ENCODE peak calls at places on chromosomes 16 and 17, in six cellular contexts. One of them, this sample, is unnamed. For H3K79me2, the result is how much of the 10 kb centered on the place peaks cover.

GRCh38 chr16:65961491-65962143 is 404.9 kb upstream of the CDH5 start:
- DNase-seq in fibroblast of lung: no peak
- DNase-seq in HCT116: no peak
- DNase-seq in mesendoderm: no peak
- DNase-seq in mammary epithelial cell: no peak
- DNase-seq in neural progenitor cell: no peak
- DNase-seq in this sample: no peak

GRCh38 chr16:79982356-79982755 is 381.8 kb upstream of the MAF start:
- DNase-seq in fibroblast of lung: no peak
- DNase-seq in HCT116: no peak
- DNase-seq in mesendoderm: no peak
- DNase-seq in mammary epithelial cell: no peak
- DNase-seq in neural progenitor cell: no peak
- DNase-seq in this sample: no peak

GRCh38 chr16:50326835-50327465 is 41.8 kb downstream of the BRD7 start:
- DNase-seq in fibroblast of lung: peak
- DNase-seq in HCT116: peak
- DNase-seq in mesendoderm: peak
- DNase-seq in mammary epithelial cell: peak
- DNase-seq in neural progenitor cell: peak
- DNase-seq in this sample: no peak

GRCh38 chr17:58402679-58403078 is 14.7 kb downstream of the RNF43 start:
- DNase-seq in fibroblast of lung: no peak
- DNase-seq in HCT116: peak
- DNase-seq in mesendoderm: peak
- DNase-seq in mammary epithelial cell: peak
- DNase-seq in neural progenitor cell: peak
- DNase-seq in this sample: peak

GRCh38 chr17:56290486-56291118 is 137.3 kb downstream of the ANKFN1 start:
- DNase-seq in fibroblast of lung: peak
- DNase-seq in HCT116: no peak
- DNase-seq in mesendoderm: no peak
- DNase-seq in mammary epithelial cell: no peak
- DNase-seq in neural progenitor cell: no peak
- DNase-seq in this sample: no peak

GRCh38 chr17:72076678-72077030 is 44.2 kb upstream of the SOX9 start:
- DNase-seq in fibroblast of lung: no peak
- DNase-seq in HCT116: no peak
- DNase-seq in mesendoderm: no peak
- DNase-seq in mammary epithelial cell: no peak
- DNase-seq in neural progenitor cell: no peak
- DNase-seq in this sample: no peak

GRCh38 chr16:77761204-77761603 is 27.2 kb upstream of the VAT1L start:
- DNase-seq in fibroblast of lung: no peak
- DNase-seq in HCT116: no peak
- DNase-seq in mesendoderm: peak
- DNase-seq in mammary epithelial cell: no peak
- DNase-seq in neural progenitor cell: no peak
- DNase-seq in this sample: no peak

GRCh38 chr17:76735586-76736348 is 1.4 kb downstream of the SRSF2 start:
- DNase-seq in fibroblast of lung: no peak
- DNase-seq in HCT116: no peak
- DNase-seq in mesendoderm: no peak
- DNase-seq in mammary epithelial cell: no peak
- DNase-seq in neural progenitor cell: no peak
- DNase-seq in this sample: no peak

GRCh38 chr17:77613627-77614026 is 344.9 kb upstream of the TNRC6C start:
- DNase-seq in fibroblast of lung: no peak
- DNase-seq in HCT116: no peak
- DNase-seq in mesendoderm: no peak
- DNase-seq in mammary epithelial cell: no peak
- DNase-seq in neural progenitor cell: no peak
- DNase-seq in this sample: no peak

GRCh38 chr17:49209061-49209571 is 1.3 kb downstream of the GNGT2 start:
- DNase-seq in fibroblast of lung: no peak
- DNase-seq in HCT116: no peak
- DNase-seq in mesendoderm: no peak
- DNase-seq in mammary epithelial cell: peak
- DNase-seq in neural progenitor cell: no peak
- DNase-seq in this sample: no peak

GRCh38 chr17:65243838-65244237 is 106.7 kb downstream of the RGS9 start:
- DNase-seq in fibroblast of lung: peak
- DNase-seq in HCT116: peak
- DNase-seq in mesendoderm: peak
- DNase-seq in mammary epithelial cell: peak
- DNase-seq in neural progenitor cell: peak
- DNase-seq in this sample: peak

GRCh38 chr17:5485270-5486205 is at the start of gene DERL2:
- DNase-seq in fibroblast of lung: no peak
- DNase-seq in HCT116: no peak
- DNase-seq in mesendoderm: peak
- DNase-seq in mammary epithelial cell: peak
- DNase-seq in neural progenitor cell: peak
- DNase-seq in this sample: peak

GRCh38 chr16:23801387-23801786 is 34.4 kb upstream of the PRKCB start:
- DNase-seq in fibroblast of lung: peak
- DNase-seq in HCT116: peak
- DNase-seq in mesendoderm: peak
- DNase-seq in mammary epithelial cell: peak
- DNase-seq in neural progenitor cell: peak
- DNase-seq in this sample: peak

GRCh38 chr17:10177921-10178788 is 20.3 kb downstream of the GAS7 start:
- DNase-seq in fibroblast of lung: no peak
- DNase-seq in HCT116: no peak
- DNase-seq in mesendoderm: peak
- DNase-seq in mammary epithelial cell: no peak
- DNase-seq in neural progenitor cell: peak
- DNase-seq in this sample: peak

GRCh38 chr17:7652659-7653343 is 2.1 kb downstream of the ATP1B2 start:
- DNase-seq in fibroblast of lung: no peak
- DNase-seq in HCT116: no peak
- DNase-seq in mesendoderm: no peak
- DNase-seq in mammary epithelial cell: no peak
- DNase-seq in neural progenitor cell: no peak
- DNase-seq in this sample: no peak

GRCh38 chr16:15757630-15758251 is 99.1 kb downstream of the MYH11 start:
- DNase-seq in fibroblast of lung: no peak
- DNase-seq in HCT116: no peak
- DNase-seq in mesendoderm: peak
- DNase-seq in mammary epithelial cell: no peak
- DNase-seq in neural progenitor cell: no peak
- DNase-seq in this sample: no peak

GRCh38 chr16:84042879-84043485 is 387 bp upstream of the SLC38A8 start:
- DNase-seq in fibroblast of lung: no peak
- DNase-seq in HCT116: no peak
- DNase-seq in mesendoderm: peak
- DNase-seq in mammary epithelial cell: no peak
- DNase-seq in neural progenitor cell: peak
- DNase-seq in this sample: no peak

GRCh38 chr17:82947051-82947991 is 107.5 kb upstream of the ZNF750 start:
- DNase-seq in fibroblast of lung: no peak
- DNase-seq in HCT116: no peak
- DNase-seq in mesendoderm: no peak
- DNase-seq in mammary epithelial cell: no peak
- DNase-seq in neural progenitor cell: no peak
- DNase-seq in this sample: no peak

GRCh38 chr17:17888371-17888770 is 51.6 kb upstream of the SREBF1 start:
- DNase-seq in fibroblast of lung: no peak
- DNase-seq in HCT116: no peak
- DNase-seq in mesendoderm: no peak
- DNase-seq in mammary epithelial cell: no peak
- DNase-seq in neural progenitor cell: no peak
- DNase-seq in this sample: no peak

GRCh38 chr17:75848523-75849303 is 4.5 kb upstream of the UNC13D start:
- DNase-seq in fibroblast of lung: peak
- DNase-seq in HCT116: peak
- DNase-seq in mesendoderm: peak
- DNase-seq in mammary epithelial cell: peak
- DNase-seq in neural progenitor cell: peak
- DNase-seq in this sample: no peak

GRCh38 chr17:83198366-83199341 is 119.2 kb downstream of the METRNL start:
- DNase-seq in fibroblast of lung: no peak
- DNase-seq in HCT116: no peak
- DNase-seq in mesendoderm: no peak
- DNase-seq in mammary epithelial cell: no peak
- DNase-seq in neural progenitor cell: no peak
- DNase-seq in this sample: no peak

GRCh38 chr16:14963281-14964173 is 11.3 kb upstream of the PDXDC1 start:
- DNase-seq in fibroblast of lung: no peak
- DNase-seq in HCT116: no peak
- DNase-seq in mesendoderm: no peak
- DNase-seq in mammary epithelial cell: no peak
- DNase-seq in neural progenitor cell: no peak
- DNase-seq in this sample: no peak

GRCh38 chr17:9472094-9472493 is 103.5 kb downstream of the STX8 start:
- DNase-seq in fibroblast of lung: peak
- DNase-seq in HCT116: no peak
- DNase-seq in mesendoderm: no peak
- DNase-seq in mammary epithelial cell: no peak
- DNase-seq in neural progenitor cell: no peak
- DNase-seq in this sample: peak

GRCh38 chr16:73965591-73965990 is 331.0 kb upstream of the PSMD7 start:
- DNase-seq in fibroblast of lung: no peak
- DNase-seq in HCT116: no peak
- DNase-seq in mesendoderm: no peak
- DNase-seq in mammary epithelial cell: no peak
- DNase-seq in neural progenitor cell: no peak
- DNase-seq in this sample: no peak

GRCh38 chr17:5220074-5220473 is 14.6 kb downstream of the SCIMP start:
- DNase-seq in fibroblast of lung: no peak
- DNase-seq in HCT116: no peak
- DNase-seq in mesendoderm: no peak
- DNase-seq in mammary epithelial cell: no peak
- DNase-seq in neural progenitor cell: no peak
- DNase-seq in this sample: no peak

GRCh38 chr17:60501589-60501988 is 24.5 kb downstream of the APPBP2 start:
- DNase-seq in fibroblast of lung: no peak
- DNase-seq in HCT116: no peak
- DNase-seq in mesendoderm: no peak
- DNase-seq in mammary epithelial cell: no peak
- DNase-seq in neural progenitor cell: no peak
- DNase-seq in this sample: no peak

GRCh38 chr16:72590179-72590937 is 418.4 kb upstream of the PMFBP1 start:
- DNase-seq in fibroblast of lung: no peak
- DNase-seq in HCT116: no peak
- DNase-seq in mesendoderm: no peak
- DNase-seq in mammary epithelial cell: no peak
- DNase-seq in neural progenitor cell: no peak
- DNase-seq in this sample: peak

GRCh38 chr17:65131946-65132345 is 5.2 kb upstream of the RGS9 start:
- DNase-seq in fibroblast of lung: peak
- DNase-seq in HCT116: no peak
- DNase-seq in mesendoderm: no peak
- DNase-seq in mammary epithelial cell: peak
- DNase-seq in neural progenitor cell: no peak
- DNase-seq in this sample: peak

GRCh38 chr16:17302620-17303019 is 168.1 kb downstream of the XYLT1 start:
- DNase-seq in fibroblast of lung: no peak
- DNase-seq in HCT116: no peak
- DNase-seq in mesendoderm: no peak
- DNase-seq in mammary epithelial cell: no peak
- DNase-seq in neural progenitor cell: no peak
- DNase-seq in this sample: peak
- H3K79me2 ChIP-seq in fibroblast of lung: under half
- H3K79me2 ChIP-seq in HCT116: under half
- H3K79me2 ChIP-seq in mesendoderm: under half
- H3K79me2 ChIP-seq in mammary epithelial cell: under half
- H3K79me2 ChIP-seq in neural progenitor cell: under half
- H3K79me2 ChIP-seq in this sample: under half

GRCh38 chr17:40070644-40070894 is 7.8 kb downstream of the THRA start:
- DNase-seq in fibroblast of lung: no peak
- DNase-seq in HCT116: no peak
- DNase-seq in mesendoderm: no peak
- DNase-seq in mammary epithelial cell: no peak
- DNase-seq in neural progenitor cell: no peak
- DNase-seq in this sample: no peak
- H3K9ac ChIP-seq in fibroblast of lung: no peak
- H3K9ac ChIP-seq in HCT116: peak
- H3K9ac ChIP-seq in mesendoderm: no peak
- H3K9ac ChIP-seq in mammary epithelial cell: no peak
- H3K9ac ChIP-seq in neural progenitor cell: no peak
- H3K9ac ChIP-seq in this sample: no peak

DNA sequence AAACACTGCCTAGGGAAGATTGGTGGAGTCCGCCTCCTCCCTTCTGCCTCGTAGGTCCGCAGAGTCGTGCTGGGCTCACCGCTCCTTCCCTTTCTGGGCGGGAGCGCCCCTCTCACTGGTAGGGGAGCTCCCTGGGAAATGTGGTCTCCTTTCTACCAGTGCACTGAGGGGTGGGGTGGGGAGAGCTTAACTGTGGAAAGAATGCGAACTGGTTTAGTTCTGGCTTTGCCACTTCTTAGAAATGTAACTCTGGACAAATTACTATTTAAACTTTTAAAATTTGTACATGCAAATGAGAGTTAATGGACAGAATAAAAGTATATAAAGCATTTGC is 105.7 kb downstream of the RPTOR start:
- DNase-seq in fibroblast of lung: no peak
- DNase-seq in HCT116: no peak
- DNase-seq in mesendoderm: no peak
- DNase-seq in mammary epithelial cell: no peak
- DNase-seq in neural progenitor cell: no peak
- DNase-seq in this sample: no peak
- H3K79me2 ChIP-seq in fibroblast of lung: under half
- H3K79me2 ChIP-seq in HCT116: half or more
- H3K79me2 ChIP-seq in mesendoderm: under half
- H3K79me2 ChIP-seq in mammary epithelial cell: half or more
- H3K79me2 ChIP-seq in neural progenitor cell: under half
- H3K79me2 ChIP-seq in this sample: under half

DNA sequence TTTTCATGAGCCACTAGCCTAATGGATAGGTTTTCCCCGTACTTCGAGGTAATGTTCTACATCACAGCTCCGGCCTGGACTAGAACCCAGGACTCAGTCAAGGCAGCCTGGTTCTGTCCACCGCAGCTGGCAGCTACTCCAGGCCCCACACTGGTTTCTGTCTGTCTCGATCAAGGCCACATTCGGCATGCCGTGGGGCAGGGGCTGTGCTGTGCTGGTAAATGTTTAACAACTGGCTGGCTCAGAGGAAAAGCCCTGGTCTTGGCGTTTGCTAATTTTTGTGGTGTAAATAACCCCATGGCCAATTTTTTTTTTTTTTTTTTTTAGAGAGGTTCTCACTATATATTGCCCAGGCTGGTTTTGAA is 433 bp upstream of the DRC7 start:
- DNase-seq in fibroblast of lung: no peak
- DNase-seq in HCT116: no peak
- DNase-seq in mesendoderm: no peak
- DNase-seq in mammary epithelial cell: no peak
- DNase-seq in neural progenitor cell: no peak
- DNase-seq in this sample: no peak
- H3K9ac ChIP-seq in fibroblast of lung: no peak
- H3K9ac ChIP-seq in HCT116: no peak
- H3K9ac ChIP-seq in mesendoderm: no peak
- H3K9ac ChIP-seq in mammary epithelial cell: no peak
- H3K9ac ChIP-seq in neural progenitor cell: no peak
- H3K9ac ChIP-seq in this sample: no peak

This sample was measured in astrocyte.